ENCODE peak calls at places on chromosome 3, in five cellular contexts. G, D, S, Q and M are unnamed samples.

GRCh38 chr3:141795719-141796435 is 32.7 kb downstream of the GRK7 start:
- DNase-seq in D (no peak), G (no peak), Q (peak), S (no peak), M (peak)

GRCh38 chr3:133472242-133472641 is 72.4 kb downstream of the BFSP2 start:
- DNase-seq in D (peak), G (no peak), S (no peak), Q (no peak), M (peak)

GRCh38 chr3:46845860-46846623 is 17.2 kb downstream of the MYL3 start:
- DNase-seq in S (peak), D (peak), Q (peak), G (peak), M (peak)

GRCh38 chr3:71189480-71189879 is 394.0 kb downstream of the FOXP1 start:
- DNase-seq in D (no peak), S (peak), Q (no peak), G (no peak), M (no peak)

GRCh38 chr3:194577985-194578905 is 55.0 kb downstream of the TMEM44 start:
- DNase-seq in Q (no peak), D (no peak), S (peak), G (no peak), M (peak)

GRCh38 chr3:47817609-47818008 is 14.7 kb downstream of the DHX30 start:
- DNase-seq in Q (no peak), S (no peak), G (no peak), D (no peak), M (no peak)

GRCh38 chr3:56819016-56819809 is 17.5 kb upstream of the ARHGEF3 start:
- DNase-seq in G (no peak), Q (no peak), S (no peak), D (no peak), M (no peak)

GRCh38 chr3:107082527-107082926 is 294.7 kb upstream of the CCDC54 start:
- DNase-seq in Q (no peak), S (peak), D (no peak), G (no peak), M (no peak)

GRCh38 chr3:124559650-124560405 is 170.4 kb upstream of the UMPS start:
- DNase-seq in G (peak), Q (peak), D (peak), S (peak), M (peak)

GRCh38 chr3:8182904-8183303 is 318.7 kb upstream of the LMCD1 start:
- DNase-seq in G (no peak), D (no peak), S (no peak), Q (no peak), M (no peak)

GRCh38 chr3:180420804-180421203 is 181.2 kb upstream of the TTC14 start:
- DNase-seq in D (no peak), Q (no peak), G (no peak), S (peak), M (no peak)

GRCh38 chr3:194811118-194811517 is 125.4 kb downstream of the FAM43A start:
- DNase-seq in S (no peak), Q (no peak), D (no peak), G (no peak), M (no peak)

GRCh38 chr3:154716170-154716569 is 286.2 kb upstream of the GPR149 start:
- DNase-seq in S (no peak), Q (no peak), G (no peak), D (no peak), M (no peak)

GRCh38 chr3:38805765-38806386 is 10.1 kb downstream of the SCN10A start:
- DNase-seq in G (peak), S (peak), D (no peak), Q (peak), M (peak)

GRCh38 chr3:113148307-113148703 is 63.1 kb upstream of the BOC start:
- DNase-seq in S (no peak), Q (no peak), G (no peak), D (peak), M (no peak)

GRCh38 chr3:113193298-113193697 is 18.1 kb upstream of the BOC start:
- DNase-seq in G (no peak), D (no peak), Q (no peak), S (no peak), M (no peak)